ENCODE peak calls at places on chromosomes 16 and 17, in four cellular contexts. B is A549, W is AG10803, C is choroid plexus epithelial cell. O is an unnamed sample.

GRCh38 chr16:11852092-11852809 is 909 bp upstream of the RSL1D1 start:
- DNase-seq in W (peak; percentile 25), B (no peak), C (no peak), O (peak; percentile 34)

GRCh38 chr16:56415849-56416248 is 9.5 kb downstream of the AMFR start:
- DNase-seq in B (no peak), C (no peak), W (no peak), O (no peak)

GRCh38 chr17:69501591-69502468 is 87.3 kb downstream of the MAP2K6 start:
- DNase-seq in C (peak; percentile 93), W (peak; percentile 89), B (peak; percentile 37), O (peak; percentile 64)

GRCh38 chr16:27566417-27566816 is 16.5 kb downstream of the KATNIP start:
- DNase-seq in B (no peak), C (no peak), W (no peak), O (no peak)

GRCh38 chr17:39674702-39675389 is 6.6 kb downstream of the PNMT start:
- DNase-seq in B (no peak), W (no peak), C (peak; percentile 40), O (peak; percentile 24)

GRCh38 chr17:38602862-38603785 is 2.6 kb downstream of the SRCIN1 start:
- DNase-seq in B (no peak), W (no peak), C (no peak), O (no peak)

GRCh38 chr17:16938496-16939270 is 33.2 kb downstream of the TNFRSF13B start:
- DNase-seq in B (no peak), W (no peak), C (no peak), O (no peak)

GRCh38 chr17:60231234-60231633 is 81.5 kb downstream of the CA4 start:
- DNase-seq in W (peak; percentile 21), B (peak; percentile 41), C (peak; percentile 67), O (peak; percentile 58)

GRCh38 chr17:82528484-82529265 is 9.1 kb downstream of the FOXK2 start:
- DNase-seq in C (no peak), B (peak; percentile 82), W (peak; percentile 74), O (no peak)

GRCh38 chr16:70675851-70676513 is 9.9 kb downstream of the MTSS2 start:
- DNase-seq in C (no peak), W (no peak), B (no peak), O (no peak)

GRCh38 chr17:77189148-77189547 is 48.4 kb downstream of the SEC14L1 start:
- DNase-seq in W (no peak), C (no peak), B (no peak), O (no peak)

GRCh38 chr16:67001726-67002125 is 13.3 kb downstream of the CES4A start:
- DNase-seq in W (no peak), B (no peak), C (no peak), O (peak; percentile 64)

GRCh38 chr16:2904922-2905240 is 6.8 kb upstream of the FLYWCH1 start:
- DNase-seq in B (no peak), W (no peak), C (no peak), O (no peak)

GRCh38 chr16:2079991-2080390 is 32.2 kb downstream of the TSC2 start:
- DNase-seq in C (no peak), B (no peak), W (no peak), O (no peak)

GRCh38 chr17:29283496-29283895 is 10.5 kb downstream of the NUFIP2 start:
- DNase-seq in W (peak; percentile 49), B (no peak), C (no peak), O (no peak)
- TF ChIP-seq CTCF in W (peak; percentile 51), B (peak; percentile 17), C (peak; percentile 38), O (no peak)

DNA sequence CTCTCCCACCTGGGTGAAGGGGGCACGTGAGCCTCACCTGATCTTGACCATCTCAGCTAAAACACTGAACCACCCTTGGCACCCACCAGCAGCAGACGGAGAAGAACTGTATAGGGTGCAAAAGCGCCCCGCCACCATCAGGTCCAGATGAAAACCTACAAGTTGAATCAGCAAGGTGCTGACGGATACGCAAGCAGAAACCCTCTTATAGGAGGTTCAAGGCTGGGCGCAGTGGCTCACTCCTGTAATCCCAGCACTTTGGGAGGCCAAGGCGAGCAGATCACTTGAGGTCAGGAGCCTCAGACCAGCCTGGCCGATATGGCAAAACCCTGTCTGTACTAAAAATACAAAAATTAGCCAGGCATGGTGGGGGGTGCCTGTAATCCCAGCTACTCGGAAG is 575 bp upstream of the IL17C start:
- DNase-seq in W (no peak), C (no peak), B (no peak), O (no peak)
- H3K4me3 ChIP-seq in W (no peak overlapping the region), C (no peak overlapping the region), B (no peak overlapping the region), O (no peak overlapping the region)

GRCh38 chr17:79273660-79274059 is 199.0 kb downstream of the ENGASE start:
- DNase-seq in C (no peak), B (no peak), W (no peak), O (no peak)
- TF ChIP-seq CTCF in C (no peak), B (no peak), W (no peak), O (no peak)

GRCh38 chr17:61261001-61261587 is 138.5 kb upstream of the TBX2 start:
- DNase-seq in C (no peak), W (no peak), B (no peak), O (no peak)

GRCh38 chr17:61265397-61265796 is 134.2 kb upstream of the TBX2 start:
- DNase-seq in C (no peak), B (no peak), W (no peak), O (peak; percentile 42)

GRCh38 chr17:61259360-61259759 is 140.3 kb upstream of the TBX2 start:
- DNase-seq in C (no peak), W (no peak), B (no peak), O (no peak)

GRCh38 chr17:61255609-61256008 is 144.0 kb upstream of the TBX2 start:
- DNase-seq in W (no peak), B (no peak), C (no peak), O (no peak)

DNA sequence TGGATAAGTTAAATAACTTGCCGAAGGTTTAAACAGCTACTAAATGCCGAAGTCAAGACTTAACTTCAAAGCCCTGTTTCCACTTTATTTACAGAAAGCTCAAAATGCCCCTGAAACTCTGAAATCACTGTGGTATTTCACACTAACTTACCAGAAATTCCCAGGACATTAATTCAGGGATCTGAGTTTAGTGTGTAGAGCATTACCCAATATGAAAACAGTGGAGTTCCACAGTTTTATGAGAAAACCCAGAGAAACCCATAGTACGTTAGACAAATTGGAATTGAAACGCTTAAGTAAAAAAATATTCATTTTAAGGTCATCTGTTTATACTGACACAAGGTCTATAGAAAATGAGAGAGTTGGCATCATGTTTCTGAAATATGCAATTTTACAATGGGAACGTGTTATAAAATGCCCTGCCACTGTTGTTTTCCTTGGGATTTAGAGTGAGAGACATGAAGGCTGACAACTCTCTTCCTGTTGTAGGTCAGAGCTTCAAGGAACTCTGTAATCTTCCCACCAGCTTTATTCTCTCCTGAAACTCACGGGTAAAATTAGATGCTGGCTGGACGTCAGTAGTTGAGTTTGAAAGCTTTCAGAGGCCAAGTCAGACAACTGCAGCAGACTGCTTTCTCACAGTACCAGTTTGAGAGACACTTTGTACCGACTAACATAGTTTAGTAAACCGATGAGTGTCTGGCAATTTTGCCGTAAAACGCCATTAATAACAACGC is 139.4 kb upstream of the TBX2 start:
- DNase-seq in B (no peak), W (no peak), C (peak; percentile 65), O (peak; percentile 57)
- H3K4me3 ChIP-seq in B (no peak overlapping the region), W (no peak overlapping the region), C (no peak overlapping the region), O (no peak overlapping the region)

DNA sequence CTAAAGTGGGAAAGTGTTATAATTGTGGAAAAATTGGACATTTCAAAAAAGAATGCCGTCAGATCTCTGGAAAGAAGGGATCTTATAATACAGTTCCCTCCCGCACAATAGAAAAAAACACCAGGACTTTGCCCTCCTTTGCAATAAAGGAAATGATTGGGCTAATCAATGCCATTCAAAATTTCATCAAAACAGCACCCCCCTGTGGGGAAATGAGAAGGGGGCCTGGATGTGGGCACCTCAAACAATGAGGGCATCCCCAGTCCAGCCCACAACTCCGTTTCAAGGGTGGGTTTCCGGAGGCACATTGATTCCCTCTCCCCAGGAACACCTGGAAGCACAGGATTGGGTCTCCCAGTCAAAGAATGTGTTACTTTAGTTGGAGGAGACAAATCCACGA is 26.1 kb downstream of the CD300LG start:
- DNase-seq in W (no peak), C (no peak), B (no peak), O (no peak)
- TF ChIP-seq CTCF in W (no peak), C (peak; percentile 7), B (no peak), O (no peak)